ENCODE peak calls at places on chromosomes 2 and 18, in four cellular contexts. A is activated CD4-positive, CD25-positive, alpha-beta regulatory T cell treated with anti-CD3 and anti-CD28 coated beads, Interleukin-2, amount 50 U/mL, for 16 hours; V is activated T-helper 1 cell treated with Interleukin-2 at 50 U/mL for 16 hours; Q is cardiac septum. G is an unnamed sample.

GRCh38 chr2:238406222-238406997 is 20.3 kb upstream of the ASB1 start:
- DNase-seq in V (no peak), Q (no peak), A (no peak), G (no peak)

GRCh38 chr2:309148-309969 is 21.5 kb upstream of the ALKAL2 start:
- DNase-seq in Q (no peak), V (no peak), A (no peak), G (no peak)

GRCh38 chr2:111897924-111898702 is at the start of gene MERTK:
- DNase-seq in A (no peak), V (peak), Q (peak), G (peak)

GRCh38 chr18:54100466-54100865 is 124.0 kb downstream of the MBD2 start:
- DNase-seq in A (no peak), Q (no peak), V (no peak), G (no peak)

GRCh38 chr18:56402872-56403516 is 235.4 kb downstream of the TXNL1 start:
- DNase-seq in A (no peak), Q (no peak), V (no peak), G (no peak)

GRCh38 chr2:134866498-134867099 is 28.2 kb downstream of the ACMSD start:
- DNase-seq in V (no peak), A (no peak), Q (no peak), G (no peak)

GRCh38 chr2:151306621-151307020 is 17.2 kb upstream of the NMI start:
- DNase-seq in Q (no peak), A (no peak), V (no peak), G (no peak)

GRCh38 chr2:122340246-122340645 is 584.8 kb downstream of the TSN start:
- DNase-seq in V (no peak), Q (no peak), A (no peak), G (no peak)

GRCh38 chr18:61894751-61895524 is 2.1 kb upstream of the RNF152 start:
- DNase-seq in V (no peak), A (no peak), Q (no peak), G (no peak)

GRCh38 chr2:237687666-237688065 is 60.3 kb downstream of the LRRFIP1 start:
- DNase-seq in V (peak), Q (peak), A (peak), G (peak)

GRCh38 chr2:102301867-102302362 is 9.4 kb upstream of the IL1RL1 start:
- DNase-seq in A (peak), V (peak), Q (no peak), G (no peak)

GRCh38 chr2:109128048-109128465 is 948 bp upstream of the SH3RF3 start:
- DNase-seq in A (no peak), Q (peak), V (peak), G (peak)

GRCh38 chr2:11250400-11251277 is 93.8 kb downstream of the ROCK2 start:
- DNase-seq in V (no peak), A (no peak), Q (no peak), G (no peak)

GRCh38 chr2:154589514-154589913 is 109.0 kb upstream of the KCNJ3 start:
- DNase-seq in A (no peak), V (no peak), Q (no peak), G (no peak)

GRCh38 chr18:35326695-35327387 is 17.4 kb downstream of the ZNF24 start:
- DNase-seq in V (no peak), Q (no peak), A (no peak), G (no peak)

GRCh38 chr2:120947327-120947726 is 211.7 kb downstream of the GLI2 start:
- DNase-seq in A (no peak), V (no peak), Q (no peak), G (no peak)